ENCODE peak calls at places on chromosomes 7 and 10, in seven cellular contexts. K is sigmoid colon; Y is effector memory CD4-positive, alpha-beta T cell; E is right cardiac atrium; I is PC-3; V is adrenal gland; U is neuronal stem cell. Z is an unnamed sample. For H3K4me1 and H3K9me3, the result is how much of the 10 kb centered on the place peaks cover.

GRCh38 chr10:127635882-127636281 is 86.8 kb downstream of the NPS start:
- DNase-seq in K (no peak), Y (no peak), E (no peak), I (no peak), V (no peak), U (no peak), Z (no peak)

GRCh38 chr7:130219086-130219620 is 11.5 kb downstream of the SSMEM1 start:
- DNase-seq in K (no peak), Y (no peak), E (no peak), I (no peak), V (no peak), U (no peak), Z (no peak)

GRCh38 chr7:132113536-132114409 is 462.5 kb downstream of the PLXNA4 start:
- DNase-seq in K (no peak), Y (no peak), E (no peak), I (no peak), V (no peak), U (no peak), Z (no peak)

GRCh38 chr7:93877742-93878141 is 12.8 kb downstream of the TFPI2 start:
- DNase-seq in K (no peak), Y (no peak), E (no peak), I (no peak), V (no peak), U (no peak), Z (no peak)

GRCh38 chr7:24991333-24991732 is 11.4 kb upstream of the OSBPL3 start:
- DNase-seq in K (no peak), Y (no peak), E (no peak), I (no peak), V (no peak), U (no peak), Z (no peak)

GRCh38 chr10:85795460-85795859 is 571.1 kb downstream of the GRID1 start:
- DNase-seq in K (no peak), Y (no peak), E (no peak), I (no peak), V (no peak), U (no peak), Z (no peak)

GRCh38 chr10:58981051-58981450 is 195.4 kb upstream of the PHYHIPL start:
- DNase-seq in K (no peak), Y (no peak), E (no peak), I (no peak), V (no peak), U (no peak), Z (no peak)

GRCh38 chr7:155231241-155231800 is 66.4 kb upstream of the INSIG1 start:
- DNase-seq in K (no peak), Y (no peak), E (no peak), I (no peak), V (no peak), U (no peak), Z (no peak)

GRCh38 chr7:43099750-43100149 is 12.7 kb upstream of the HECW1 start:
- DNase-seq in K (no peak), Y (no peak), E (no peak), I (no peak), V (no peak), U (no peak), Z (no peak)

GRCh38 chr7:36279251-36279925 is 110.3 kb upstream of the ANLN start:
- DNase-seq in K (peak), Y (no peak), E (no peak), I (no peak), V (no peak), U (no peak), Z (no peak)

GRCh38 chr7:48537561-48537960 is 366.3 kb downstream of the ABCA13 start:
- DNase-seq in K (no peak), Y (no peak), E (no peak), I (peak), V (no peak), U (no peak), Z (no peak)

GRCh38 chr7:151045262-151045661 is 3.1 kb upstream of the ASIC3 start:
- DNase-seq in K (no peak), Y (no peak), E (no peak), I (no peak), V (no peak), U (no peak), Z (no peak)

GRCh38 chr10:88528791-88529190 is 54.3 kb downstream of the RNLS start:
- DNase-seq in K (no peak), Y (no peak), E (no peak), I (no peak), V (no peak), U (no peak), Z (no peak)

GRCh38 chr10:92567952-92568600 is 5.8 kb downstream of the IDE start:
- DNase-seq in K (no peak), Y (no peak), E (no peak), I (peak), V (no peak), U (no peak), Z (no peak)

GRCh38 chr7:35380739-35381224 is 126.9 kb upstream of the TBX20 start:
- DNase-seq in K (no peak), Y (no peak), E (no peak), I (no peak), V (no peak), U (no peak), Z (no peak)

GRCh38 chr7:140679186-140679585 is 6.4 kb downstream of the ADCK2 start:
- DNase-seq in K (peak), Y (no peak), E (no peak), I (no peak), V (no peak), U (no peak), Z (no peak)

GRCh38 chr7:19442016-19442785 is 266.6 kb downstream of the POLR1F start:
- DNase-seq in K (no peak), Y (no peak), E (no peak), I (peak), V (no peak), U (peak), Z (no peak)

GRCh38 chr7:15313361-15313760 is 248.5 kb downstream of the AGMO start:
- DNase-seq in K (no peak), Y (no peak), E (no peak), I (no peak), V (no peak), U (no peak), Z (no peak)

GRCh38 chr7:39621261-39621660 is 2.1 kb upstream of the RALA start:
- DNase-seq in K (no peak), Y (no peak), E (no peak), I (peak), V (no peak), U (no peak), Z (no peak)

GRCh38 chr10:119365773-119366640 is 158.6 kb downstream of the GRK5 start:
- DNase-seq in K (peak), Y (no peak), E (no peak), I (no peak), V (no peak), U (no peak), Z (no peak)
- H3K4me1 ChIP-seq in K (under half), Y (under half), E (under half), I (under half), V (under half), U (under half), Z (under half)

GRCh38 chr10:37685741-37686683 is 171.4 kb downstream of the ZNF248 start:
- DNase-seq in K (no peak), Y (no peak), E (no peak), I (no peak), V (no peak), U (no peak), Z (no peak)
- H3K9me3 ChIP-seq in K (under half), Y (under half), E (under half), I (under half), V (under half), U (under half), Z (under half)

GRCh38 chr10:72034761-72035160 is 53.6 kb downstream of the SPOCK2 start:
- DNase-seq in K (no peak), Y (no peak), E (no peak), I (no peak), V (no peak), U (no peak), Z (no peak)

GRCh38 chr10:72037266-72037665 is 51.1 kb downstream of the SPOCK2 start:
- DNase-seq in K (no peak), Y (no peak), E (no peak), I (no peak), V (no peak), U (no peak), Z (no peak)

GRCh38 chr10:72034040-72034499 is 54.3 kb downstream of the SPOCK2 start:
- DNase-seq in K (no peak), Y (no peak), E (no peak), I (no peak), V (no peak), U (no peak), Z (no peak)

GRCh38 chr10:72037811-72038210 is 50.5 kb downstream of the SPOCK2 start:
- DNase-seq in K (no peak), Y (no peak), E (no peak), I (no peak), V (no peak), U (peak), Z (no peak)

DNA sequence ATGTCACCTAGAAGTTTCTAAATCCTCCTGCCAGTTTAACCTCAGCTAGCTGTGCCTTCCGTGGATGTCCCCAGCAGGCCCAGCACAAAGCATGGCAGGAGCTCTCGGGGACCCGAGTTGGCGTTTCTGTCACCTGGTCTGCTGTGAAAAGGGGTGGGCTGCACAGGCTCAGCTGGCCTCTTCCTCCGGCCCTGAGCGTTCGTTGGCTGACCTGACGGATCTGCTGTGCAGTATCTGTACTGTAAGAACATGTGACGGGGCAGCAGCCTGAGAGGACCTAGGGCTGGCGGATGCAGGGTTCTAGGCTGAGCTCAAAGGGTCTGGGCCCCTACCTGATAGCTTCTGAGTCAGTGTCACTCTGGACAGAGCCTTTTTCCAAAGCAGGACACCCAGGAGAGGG is 52.9 kb downstream of the SPOCK2 start:
- DNase-seq in K (no peak), Y (no peak), E (no peak), I (no peak), V (no peak), U (no peak), Z (no peak)
- H3K4me1 ChIP-seq in K (under half), Y (under half), E (under half), I (under half), V (under half), U (under half), Z (under half)

GRCh38 chr10:90470971-90471370 is 386.9 kb downstream of the HTR7 start:
- DNase-seq in K (no peak), Y (no peak), E (no peak), I (no peak), V (no peak), U (no peak), Z (no peak)
- H3K9me3 ChIP-seq in K (under half), Y (under half), E (under half), I (under half), V (under half), U (under half), Z (under half)

GRCh38 chr10:103648951-103649532 is 155.5 kb downstream of the NEURL1 start:
- DNase-seq in K (peak), Y (no peak), E (peak), I (no peak), V (peak), U (no peak), Z (peak)
- H3K4me1 ChIP-seq in K (under half), Y (under half), E (half or more), I (under half), V (under half), U (under half), Z (half or more)

DNA sequence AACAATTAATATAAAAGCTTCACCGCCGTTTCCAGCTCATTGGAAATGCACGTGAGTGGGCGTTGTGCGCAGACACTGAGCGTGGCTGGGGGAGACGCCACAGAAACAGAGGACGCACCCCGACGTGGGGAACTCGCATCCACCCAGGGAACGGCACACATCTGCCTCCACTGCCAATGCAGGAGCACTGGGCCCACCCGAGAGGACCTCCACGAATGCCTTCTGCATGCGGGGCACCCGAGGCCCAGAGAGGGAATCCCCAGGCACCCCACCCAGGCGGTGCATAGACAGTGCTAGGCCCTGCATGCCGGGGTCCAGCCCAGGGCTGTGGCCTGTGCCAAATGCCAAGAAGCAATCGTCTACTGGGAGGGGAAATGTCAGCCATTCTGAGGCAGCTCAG is 72.1 kb downstream of the ADARB2 start:
- DNase-seq in K (no peak), Y (no peak), E (no peak), I (no peak), V (no peak), U (no peak), Z (no peak)
- H3K9me3 ChIP-seq in K (under half), Y (under half), E (under half), I (under half), V (under half), U (under half), Z (under half)

DNA sequence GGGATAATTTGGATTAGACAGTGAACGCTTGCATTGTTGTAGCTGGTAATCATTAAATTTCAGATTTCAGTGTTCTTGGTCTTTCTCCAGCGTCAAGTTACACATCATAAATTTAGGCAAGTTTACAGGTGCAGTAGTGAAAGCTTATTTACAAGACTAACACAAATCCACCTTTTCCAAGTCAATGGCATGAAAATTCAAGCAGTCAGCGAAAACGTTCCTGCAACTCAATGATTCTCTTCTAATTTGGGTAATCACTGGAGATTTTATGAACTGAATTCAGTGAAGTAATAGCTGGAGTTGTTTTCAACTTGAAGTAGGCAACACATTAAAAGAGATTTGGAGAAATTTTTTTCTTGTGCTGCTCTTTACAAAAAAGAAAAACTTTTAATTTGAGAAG is 17.9 kb downstream of the BCAP29 start:
- DNase-seq in K (no peak), Y (no peak), E (no peak), I (no peak), V (no peak), U (no peak), Z (no peak)
- H3K4me1 ChIP-seq in K (under half), Y (under half), E (under half), I (under half), V (under half), U (under half), Z (under half)

GRCh38 chr7:157488966-157489365 is 152.2 kb downstream of the DNAJB6 start:
- DNase-seq in K (peak), Y (no peak), E (no peak), I (no peak), V (no peak), U (no peak), Z (peak)
- H3K9me3 ChIP-seq in K (under half), Y (under half), E (under half), I (under half), V (under half), U (under half), Z (under half)

GRCh38 chr7:3042301-3042700 is 1.4 kb downstream of the CARD11 start:
- DNase-seq in K (no peak), Y (no peak), E (no peak), I (no peak), V (no peak), U (no peak), Z (no peak)
- H3K4me1 ChIP-seq in K (under half), Y (half or more), E (under half), I (under half), V (under half), U (under half), Z (under half)

Z was measured in ascending aorta.